ENCODE peak calls at places on chromosomes 5 and 9, in seven cellular contexts. E, P, U, F, Z, X and W are unnamed samples. For H3K27me3, the result is how much of the 10 kb centered on the place peaks cover.

GRCh38 chr9:134349941-134350340 is 23.7 kb downstream of the RXRA start:
- DNase-seq in E (no peak), P (no peak), U (no peak), F (no peak), Z (peak), X (no peak), W (no peak)

GRCh38 chr5:163503106-163504090 is 2.0 kb upstream of the MAT2B start:
- DNase-seq in E (peak), P (peak), U (peak), F (peak), Z (peak), X (peak), W (peak)

GRCh38 chr9:86494644-86495081 is 140.5 kb upstream of the TUT7 start:
- DNase-seq in E (no peak), P (no peak), U (peak), F (no peak), Z (no peak), X (no peak), W (no peak)

GRCh38 chr5:66674802-66675201 is 78.6 kb downstream of the MAST4 start:
- DNase-seq in E (no peak), P (no peak), U (no peak), F (no peak), Z (no peak), X (no peak), W (no peak)

GRCh38 chr5:58259685-58260152 is 200.2 kb downstream of the PLK2 start:
- DNase-seq in E (peak), P (no peak), U (peak), F (peak), Z (no peak), X (peak), W (peak)

GRCh38 chr9:21558627-21559401 is 76.7 kb upstream of the IFNE start:
- DNase-seq in E (no peak), P (peak), U (peak), F (peak), Z (no peak), X (no peak), W (no peak)

GRCh38 chr5:67879619-67880357 is 335.8 kb upstream of the PIK3R1 start:
- DNase-seq in E (no peak), P (no peak), U (peak), F (no peak), Z (no peak), X (no peak), W (peak)

GRCh38 chr5:2293906-2294305 is 411.2 kb upstream of the IRX4 start:
- DNase-seq in E (no peak), P (no peak), U (no peak), F (no peak), Z (no peak), X (no peak), W (no peak)

GRCh38 chr9:135090081-135090480 is 2.6 kb downstream of the OLFM1 start:
- DNase-seq in E (no peak), P (no peak), U (no peak), F (no peak), Z (no peak), X (no peak), W (no peak)

GRCh38 chr9:80157128-80157527 is 585.4 kb downstream of the TLE4 start:
- DNase-seq in E (no peak), P (no peak), U (no peak), F (no peak), Z (no peak), X (no peak), W (no peak)

GRCh38 chr5:180852510-180852909 is 8.6 kb downstream of the ZFP62 start:
- DNase-seq in E (no peak), P (no peak), U (peak), F (no peak), Z (no peak), X (peak), W (no peak)

GRCh38 chr9:86943223-86943870 is 4.0 kb downstream of the GAS1 start:
- DNase-seq in E (no peak), P (no peak), U (peak), F (peak), Z (no peak), X (no peak), W (peak)

GRCh38 chr5:98735806-98736507 is 37.5 kb upstream of the RGMB start:
- DNase-seq in E (no peak), P (no peak), U (peak), F (no peak), Z (no peak), X (peak), W (no peak)

GRCh38 chr5:93092349-93093105 is 488.5 kb downstream of the NR2F1-AS1 start:
- DNase-seq in E (no peak), P (no peak), U (peak), F (no peak), Z (no peak), X (peak), W (no peak)

GRCh38 chr5:178526796-178527457 is 63.3 kb downstream of the COL23A1 start:
- DNase-seq in E (no peak), P (peak), U (no peak), F (no peak), Z (no peak), X (no peak), W (no peak)

GRCh38 chr5:56667692-56668091 is 147.7 kb upstream of the MAP3K1 start:
- DNase-seq in E (no peak), P (no peak), U (no peak), F (no peak), Z (no peak), X (no peak), W (no peak)

GRCh38 chr5:145920542-145921210 is 15.7 kb upstream of the SH3RF2 start:
- DNase-seq in E (no peak), P (no peak), U (peak), F (no peak), Z (no peak), X (no peak), W (no peak)

GRCh38 chr5:97528941-97529340 is 345.9 kb upstream of the RIOK2 start:
- DNase-seq in E (no peak), P (no peak), U (peak), F (no peak), Z (no peak), X (peak), W (no peak)

GRCh38 chr5:168114444-168115017 is 176.9 kb upstream of the WWC1 start:
- DNase-seq in E (peak), P (peak), U (peak), F (peak), Z (peak), X (peak), W (peak)

GRCh38 chr5:141821430-141821925 is 56.7 kb downstream of the PCDH1 start:
- DNase-seq in E (no peak), P (peak), U (peak), F (peak), Z (peak), X (peak), W (peak)

GRCh38 chr9:14312721-14313377 is 1.1 kb downstream of the NFIB start:
- DNase-seq in E (no peak), P (peak), U (peak), F (peak), Z (peak), X (peak), W (peak)

GRCh38 chr5:154728884-154729283 is 26.3 kb upstream of the LARP1 start:
- DNase-seq in E (no peak), P (no peak), U (no peak), F (no peak), Z (no peak), X (no peak), W (no peak)

GRCh38 chr5:56306433-56307150 is 73.5 kb upstream of the ANKRD55 start:
- DNase-seq in E (no peak), P (no peak), U (no peak), F (no peak), Z (no peak), X (no peak), W (no peak)

GRCh38 chr5:132870801-132871200 is 2.7 kb upstream of the LEAP2 start:
- DNase-seq in E (no peak), P (no peak), U (no peak), F (no peak), Z (no peak), X (no peak), W (no peak)

GRCh38 chr9:27549196-27549737 is 19.7 kb upstream of the MOB3B start:
- DNase-seq in E (no peak), P (no peak), U (peak), F (no peak), Z (no peak), X (no peak), W (no peak)

GRCh38 chr5:103375356-103375755 is 116.8 kb downstream of the MACIR start:
- DNase-seq in E (no peak), P (no peak), U (no peak), F (no peak), Z (no peak), X (peak), W (no peak)

GRCh38 chr9:132214027-132214622 is 52.3 kb downstream of the NTNG2 start:
- DNase-seq in E (no peak), P (peak), U (peak), F (peak), Z (peak), X (peak), W (peak)

GRCh38 chr5:65927497-65928340 is 1.3 kb downstream of the ERBIN start:
- DNase-seq in E (peak), P (peak), U (peak), F (peak), Z (peak), X (peak), W (peak)

GRCh38 chr9:130448035-130448624 is 3.4 kb downstream of the ASS1 start:
- DNase-seq in E (no peak), P (no peak), U (peak), F (peak), Z (no peak), X (no peak), W (no peak)

GRCh38 chr5:72248352-72249032 is 71.5 kb downstream of the MRPS27 start:
- DNase-seq in E (no peak), P (no peak), U (peak), F (peak), Z (no peak), X (peak), W (peak)

GRCh38 chr9:98869866-98870265 is 62.4 kb downstream of the GALNT12 start:
- DNase-seq in E (no peak), P (no peak), U (no peak), F (no peak), Z (no peak), X (no peak), W (no peak)

GRCh38 chr9:14515564-14516198 is 177.6 kb downstream of the ZDHHC21 start:
- DNase-seq in E (no peak), P (peak), U (no peak), F (peak), Z (peak), X (no peak), W (no peak)

GRCh38 chr9:35814106-35814840 is 569 bp downstream of the HINT2 start:
- DNase-seq in E (peak), P (peak), U (peak), F (peak), Z (peak), X (peak), W (peak)

DNA sequence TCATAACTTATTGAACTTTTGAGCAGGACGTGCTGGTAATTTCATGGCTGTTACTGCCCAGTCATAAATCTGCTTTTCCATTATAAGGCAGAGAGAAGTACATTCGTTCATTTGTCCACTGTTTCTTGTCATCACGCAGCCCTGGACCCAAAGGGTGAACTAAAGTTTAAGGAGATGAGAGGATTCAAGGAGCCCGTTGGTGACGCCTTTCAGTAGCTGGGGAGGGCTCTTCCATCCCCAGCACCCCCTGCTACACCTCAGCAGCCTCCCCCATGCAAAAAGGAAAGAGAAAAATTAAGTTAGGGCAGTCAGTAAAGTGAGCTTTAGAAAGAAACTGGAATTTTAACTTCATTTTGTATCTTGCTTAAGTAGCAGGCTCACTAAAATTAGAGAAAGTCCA is 2.9 kb downstream of the FOXE1 start:
- DNase-seq in E (no peak), P (no peak), U (no peak), F (no peak), Z (no peak), X (no peak), W (no peak)
- H3K27me3 ChIP-seq in E (under half), P (half or more), U (half or more), F (half or more), Z (half or more), X (under half), W (half or more)

DNA sequence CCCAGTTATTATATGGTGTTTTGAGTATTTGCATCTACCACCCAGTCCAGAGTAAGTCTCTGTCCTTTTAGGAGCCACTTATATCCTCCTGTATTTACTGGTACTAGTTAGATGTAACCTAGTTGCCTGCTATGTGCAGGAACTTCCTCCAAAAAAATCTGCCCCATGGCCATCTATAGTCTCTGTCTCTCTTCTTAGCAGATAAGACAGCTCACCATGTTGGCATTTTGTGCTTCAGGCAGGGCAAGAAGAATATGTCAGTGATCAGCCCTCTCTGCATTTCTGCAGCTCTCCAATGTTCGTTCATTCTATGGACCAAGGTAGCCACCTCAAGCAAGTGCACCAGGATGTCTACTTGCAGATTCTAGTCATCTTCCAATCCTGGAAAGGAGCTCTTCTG is 446.5 kb downstream of the TLE1 start:
- DNase-seq in E (no peak), P (no peak), U (no peak), F (no peak), Z (no peak), X (no peak), W (no peak)
- TF ChIP-seq EZH2phosphoT487 in E (no peak), P (no peak), U (no peak), F (no peak), Z (no peak), X (no peak), W (no peak)

DNA sequence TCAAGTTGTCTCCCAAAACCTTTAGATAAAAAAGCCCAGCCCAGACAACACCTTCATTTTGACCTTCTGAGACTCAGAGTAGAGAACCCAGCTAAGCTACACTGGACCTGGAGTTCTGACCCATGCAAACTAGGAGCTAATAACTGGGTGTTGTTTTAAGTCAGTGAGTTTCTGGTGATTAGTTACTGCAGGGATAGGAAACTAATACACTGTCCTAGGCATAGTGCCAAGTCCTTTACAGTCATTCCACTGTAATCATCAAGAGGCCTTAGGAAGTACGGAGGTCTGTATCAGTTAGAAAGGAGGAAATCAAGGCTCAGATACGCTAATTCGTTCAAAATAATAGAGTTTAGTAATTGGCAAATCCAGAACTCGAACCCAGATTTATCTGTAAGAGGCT is 197.9 kb downstream of the KCTD16 start:
- DNase-seq in E (no peak), P (no peak), U (peak), F (no peak), Z (no peak), X (peak), W (no peak)
- H3K4me2 ChIP-seq in E (no peak), P (no peak), U (no peak), F (no peak), Z (no peak), X (no peak), W (no peak)

DNA sequence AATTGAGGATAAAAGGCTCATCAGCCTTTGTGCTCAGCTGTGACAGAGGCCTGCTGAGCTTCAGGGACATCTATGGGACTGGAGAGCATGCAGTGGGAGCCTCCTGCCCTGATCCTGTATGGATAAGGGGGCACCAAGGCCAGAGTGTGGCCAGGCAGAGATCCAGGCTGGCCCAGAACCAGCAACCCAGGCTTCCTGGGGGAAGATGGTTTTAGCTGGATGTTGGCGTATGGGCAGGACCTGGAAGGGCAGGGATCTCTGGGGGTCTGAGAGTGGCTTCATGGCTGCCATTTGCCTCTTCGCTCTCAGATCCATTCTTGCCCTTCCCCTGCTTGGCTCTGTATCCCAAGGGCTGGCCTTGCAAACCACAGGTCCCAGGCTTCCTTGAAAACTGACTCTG is 169.9 kb downstream of the MACROH2A1 start:
- DNase-seq in E (no peak), P (no peak), U (no peak), F (no peak), Z (no peak), X (no peak), W (no peak)
- H3K27me3 ChIP-seq in E (under half), P (under half), U (under half), F (under half), Z (under half), X (under half), W (under half)

GRCh38 chr9:114055061-114055460 is 23.0 kb downstream of the AMBP start:
- DNase-seq in E (no peak), P (no peak), U (no peak), F (no peak), Z (no peak), X (no peak), W (no peak)

GRCh38 chr9:114054191-114054690 is 23.9 kb downstream of the AMBP start:
- DNase-seq in E (no peak), P (no peak), U (no peak), F (no peak), Z (no peak), X (no peak), W (no peak)

GRCh38 chr9:114051706-114052105 is 26.4 kb downstream of the AMBP start:
- DNase-seq in E (no peak), P (no peak), U (no peak), F (no peak), Z (no peak), X (no peak), W (no peak)

GRCh38 chr9:114051281-114051680 is 26.8 kb downstream of the AMBP start:
- DNase-seq in E (no peak), P (no peak), U (no peak), F (no peak), Z (no peak), X (no peak), W (no peak)

DNA sequence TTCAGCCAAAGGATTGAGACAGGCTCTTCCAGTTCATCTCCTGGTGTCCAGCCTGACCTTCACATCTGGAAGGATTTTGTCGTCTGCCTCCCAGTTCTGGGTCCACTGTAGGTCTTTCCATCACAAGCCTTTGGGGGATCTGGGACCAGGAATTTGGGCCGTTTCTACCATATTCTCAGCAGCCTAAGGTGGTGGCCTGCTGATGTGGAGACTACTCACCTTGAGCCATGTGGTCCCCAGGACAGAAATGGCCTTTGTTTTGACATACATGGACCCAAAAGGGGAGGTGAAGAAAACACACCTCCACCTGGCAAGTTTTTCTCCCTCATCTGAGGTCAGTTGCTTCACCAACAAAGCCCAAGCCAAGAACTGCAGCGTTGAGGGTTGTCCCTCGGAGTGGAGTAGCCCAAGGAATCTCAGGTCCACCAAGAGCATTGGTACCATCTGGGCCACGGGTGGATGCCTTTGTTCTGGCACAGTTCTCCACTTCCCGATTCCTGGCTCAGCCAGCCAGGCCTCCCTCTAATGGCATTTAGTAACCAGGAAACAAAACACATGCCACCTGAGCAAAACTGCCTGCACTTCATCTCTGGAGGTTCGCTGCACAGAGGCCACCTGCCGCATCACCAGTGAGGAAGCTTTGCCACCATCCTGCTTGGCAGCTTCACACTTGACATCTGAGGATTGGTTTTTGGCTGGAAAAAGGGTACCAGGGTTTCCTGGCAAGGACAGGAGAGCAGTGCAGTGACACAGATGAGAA is 24.7 kb downstream of the AMBP start:
- DNase-seq in E (no peak), P (no peak), U (no peak), F (no peak), Z (no peak), X (no peak), W (no peak)
- TF ChIP-seq EZH2phosphoT487 in E (no peak), P (no peak), U (no peak), F (no peak), Z (no peak), X (no peak), W (no peak)

DNA sequence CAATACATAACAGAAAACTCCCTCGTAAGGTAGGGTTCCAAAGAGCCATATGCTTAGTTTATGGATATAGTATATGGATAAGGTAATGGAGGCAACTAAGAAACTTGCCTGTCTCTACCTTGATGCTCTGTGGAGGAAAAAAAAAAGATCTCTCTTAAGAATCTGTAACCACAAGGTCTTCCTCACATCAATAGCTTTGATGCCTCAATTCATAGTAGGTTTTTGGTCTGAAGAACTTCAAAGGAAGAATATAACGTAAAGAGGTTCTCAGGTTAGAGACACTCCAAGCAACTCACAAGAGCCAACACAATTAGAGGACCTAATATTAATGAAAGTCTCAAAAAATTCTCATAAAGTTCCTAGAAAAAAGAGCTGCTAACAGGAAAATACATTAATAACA is 140.2 kb downstream of the FBN2 start:
- DNase-seq in E (no peak), P (no peak), U (no peak), F (no peak), Z (no peak), X (no peak), W (no peak)
- H3K4me2 ChIP-seq in E (no peak), P (no peak), U (no peak), F (no peak), Z (no peak), X (no peak), W (no peak)

DNA sequence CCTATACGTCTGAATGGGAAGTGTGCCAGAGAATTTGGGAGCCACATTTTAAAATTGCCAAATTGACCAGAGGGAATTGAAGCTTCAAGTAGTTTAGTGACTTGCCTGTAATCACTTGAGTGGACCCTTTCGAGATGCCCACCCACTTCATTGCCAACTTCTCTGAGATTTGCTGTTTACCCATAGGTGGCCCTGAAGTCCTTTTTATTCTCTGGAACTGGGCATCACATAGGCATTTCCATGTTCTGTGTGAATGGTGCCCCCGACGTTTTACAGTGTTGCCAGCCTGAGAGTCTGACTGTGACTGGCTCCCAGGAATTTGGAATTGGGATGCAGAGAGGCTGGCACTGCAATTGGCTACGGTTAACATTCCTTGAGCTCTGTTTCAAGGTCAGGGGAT is 158.6 kb downstream of the SEMA6A start:
- DNase-seq in E (no peak), P (no peak), U (no peak), F (no peak), Z (no peak), X (no peak), W (no peak)
- H3K27me3 ChIP-seq in E (under half), P (under half), U (under half), F (under half), Z (under half), X (under half), W (under half)